ENCODE peak calls at places on chromosomes 4 and X, in four cellular contexts. D is HepG2, K is K562, M is GM12878. U is an unnamed sample.

GRCh38 chr4:10055871-10056270 is 34.6 kb upstream of the SLC2A9 start:
- DNase-seq in D (no peak), K (no peak), M (no peak), U (no peak)

GRCh38 chr4:107258359-107258758 is 222.2 kb upstream of the DKK2 start:
- DNase-seq in D (no peak), K (no peak), M (no peak), U (no peak)

GRCh38 chrX:37755073-37755472 is 24.8 kb upstream of the CYBB start:
- DNase-seq in D (no peak), K (no peak), M (peak; percentile 67), U (no peak)

GRCh38 chr4:17561195-17561909 is 15.6 kb upstream of the LAP3 start:
- DNase-seq in D (no peak), K (no peak), M (no peak), U (peak; percentile 63)

GRCh38 chrX:111360839-111361238 is 51.2 kb downstream of the DCX start:
- DNase-seq in D (no peak), K (no peak), M (no peak), U (no peak)

GRCh38 chrX:34813618-34814017 is 129.0 kb upstream of the FAM47B start:
- DNase-seq in D (no peak), K (no peak), M (no peak), U (no peak)

GRCh38 chr4:105637409-105638258 is 70.9 kb downstream of the INTS12 start:
- DNase-seq in D (peak; percentile 4), K (no peak), M (peak; percentile 45), U (peak; percentile 4)

GRCh38 chr4:7016086-7016485 is 27.1 kb upstream of the TADA2B start:
- DNase-seq in D (no peak), K (no peak), M (no peak), U (no peak)

GRCh38 chr4:10917475-10918103 is 233.0 kb upstream of the CLNK start:
- DNase-seq in D (no peak), K (no peak), M (no peak), U (no peak)

GRCh38 chr4:23097251-23097650 is 404.5 kb downstream of the GBA3 start:
- DNase-seq in D (no peak), K (no peak), M (no peak), U (no peak)

GRCh38 chr4:88283661-88284377 is 542 bp downstream of the PPM1K start:
- DNase-seq in D (peak; percentile 28), K (peak; percentile 58), M (no peak), U (peak; percentile 77)

GRCh38 chrX:85922821-85923220 is 124.5 kb downstream of the CHM start:
- DNase-seq in D (no peak), K (no peak), M (no peak), U (no peak)

GRCh38 chr4:29983890-29984289 is 736.3 kb upstream of the PCDH7 start:
- DNase-seq in D (no peak), K (no peak), M (no peak), U (no peak)

GRCh38 chrX:522456-522855 is 108.1 kb upstream of the SHOX start:
- DNase-seq in D (no peak), K (no peak), M (no peak), U (no peak)

GRCh38 chrX:17732138-17732783 is 5.0 kb upstream of the SCML1 start:
- DNase-seq in D (no peak), K (no peak), M (no peak), U (no peak)

GRCh38 chr4:140426610-140427103 is 791 bp downstream of the CLGN start:
- DNase-seq in D (peak; percentile 3), K (peak; percentile 9), M (no peak), U (peak; percentile 74)

GRCh38 chrX:98067611-98068010 is 1183.9 kb downstream of the RPA4 start:
- DNase-seq in D (no peak), K (no peak), M (no peak), U (no peak)

GRCh38 chrX:14936561-14936960 is 63.3 kb downstream of the MOSPD2 start:
- DNase-seq in D (no peak), K (peak; percentile 9), M (no peak), U (no peak)

GRCh38 chr4:76639292-76639691 is 204.3 kb downstream of the SHROOM3 start:
- DNase-seq in D (no peak), K (no peak), M (no peak), U (no peak)

GRCh38 chr4:7194251-7195137 is 2.2 kb downstream of the SORCS2 start:
- DNase-seq in D (no peak), K (no peak), M (no peak), U (peak; percentile 69)

GRCh38 chr4:69708211-69708610 is 52.2 kb downstream of the SULT1B1 start:
- DNase-seq in D (no peak), K (no peak), M (no peak), U (no peak)

GRCh38 chr4:47209833-47210232 is 178.5 kb downstream of the GABRB1 start:
- DNase-seq in D (no peak), K (no peak), M (no peak), U (no peak)

DNA sequence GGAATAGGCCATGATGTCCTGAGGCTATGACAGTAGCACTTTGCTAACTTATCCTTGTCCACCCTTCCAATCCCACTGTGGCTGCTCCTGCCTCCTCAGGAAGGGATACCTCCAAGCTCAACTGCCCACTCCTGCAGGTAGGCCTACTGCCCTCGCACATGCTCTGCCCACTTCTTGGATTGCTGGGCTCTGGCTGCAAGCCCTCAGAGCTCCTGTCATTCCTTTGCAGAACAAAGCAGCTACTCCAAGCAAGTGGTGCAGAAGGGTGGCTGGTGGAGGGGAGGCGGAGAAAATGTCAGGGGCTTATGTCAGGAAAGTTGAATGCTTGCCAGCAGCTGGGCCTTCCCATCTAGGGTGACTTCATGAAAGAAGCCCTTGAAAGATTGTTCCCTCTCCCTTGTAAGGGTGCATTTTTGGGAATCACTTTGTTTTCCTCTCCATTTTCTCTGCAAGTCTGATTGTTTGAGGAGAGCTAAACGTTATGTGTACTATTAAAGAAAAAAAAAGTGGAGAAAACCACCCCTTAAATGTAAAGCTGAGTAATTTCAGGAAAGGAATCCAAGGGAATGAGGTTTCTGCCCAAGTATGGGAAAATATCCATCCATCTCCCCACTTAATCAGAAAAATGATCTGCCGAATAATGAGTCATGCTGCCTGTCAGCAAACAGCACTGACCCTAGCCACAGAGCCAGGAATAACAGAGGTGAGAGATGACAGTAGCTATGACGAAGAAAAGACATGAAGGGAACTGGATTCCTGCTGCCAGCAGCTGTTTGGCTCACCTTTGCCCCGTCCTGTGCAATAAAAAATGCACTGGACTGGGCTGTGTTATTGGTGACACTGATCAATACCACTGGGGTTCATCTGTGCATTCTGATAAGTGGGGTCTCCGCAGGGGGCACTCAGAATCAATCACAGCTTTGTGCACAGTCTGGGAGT is 102.0 kb downstream of the RTL5 start:
- DNase-seq in D (peak; percentile 16), K (no peak), M (no peak), U (peak; percentile 47)
- TF ChIP-seq YY1 in D (no peak), K (no peak), M (no peak), U (no peak)

DNA sequence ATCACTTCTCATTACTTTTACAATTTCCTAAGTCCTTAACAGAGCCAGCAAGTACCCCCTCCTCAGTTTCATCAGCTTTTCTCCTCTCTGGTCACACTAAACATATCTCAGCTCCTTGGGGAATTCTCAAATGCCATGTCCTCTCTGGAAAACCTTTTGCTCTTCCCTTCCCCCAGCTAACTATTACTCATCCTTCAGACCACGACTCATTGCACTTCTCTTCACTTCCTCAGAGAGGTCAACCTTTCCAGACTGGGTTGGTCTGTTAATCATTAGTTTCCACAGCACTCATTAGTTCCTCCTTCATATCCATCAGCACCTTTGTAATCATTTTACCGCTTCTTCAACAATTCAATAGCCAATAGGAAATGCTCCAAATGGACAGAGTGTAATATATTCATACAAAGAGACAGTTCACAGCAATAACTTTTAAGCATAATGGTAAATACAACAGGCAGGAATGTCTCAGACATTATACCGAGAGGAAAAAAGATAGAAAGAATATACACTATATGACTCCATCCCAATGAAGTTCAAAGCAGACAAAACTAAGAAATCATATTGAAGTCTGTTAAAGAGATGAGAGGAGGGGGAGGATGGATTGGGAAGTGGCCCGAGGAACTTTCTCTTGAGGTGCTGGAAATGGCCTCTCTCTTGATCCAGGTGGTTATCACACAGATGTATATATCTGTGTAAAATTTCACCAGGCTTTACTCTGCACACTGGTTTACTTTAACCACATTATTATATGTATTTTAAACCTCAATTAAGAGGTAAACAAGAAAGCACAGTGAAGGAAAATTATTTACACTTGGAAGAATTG is 39.6 kb downstream of the DDX60L start:
- DNase-seq in D (no peak), K (no peak), M (peak; percentile 21), U (no peak)
- TF ChIP-seq FOXM1 in D (no peak), K (no peak), M (no peak), U (no peak)

DNA sequence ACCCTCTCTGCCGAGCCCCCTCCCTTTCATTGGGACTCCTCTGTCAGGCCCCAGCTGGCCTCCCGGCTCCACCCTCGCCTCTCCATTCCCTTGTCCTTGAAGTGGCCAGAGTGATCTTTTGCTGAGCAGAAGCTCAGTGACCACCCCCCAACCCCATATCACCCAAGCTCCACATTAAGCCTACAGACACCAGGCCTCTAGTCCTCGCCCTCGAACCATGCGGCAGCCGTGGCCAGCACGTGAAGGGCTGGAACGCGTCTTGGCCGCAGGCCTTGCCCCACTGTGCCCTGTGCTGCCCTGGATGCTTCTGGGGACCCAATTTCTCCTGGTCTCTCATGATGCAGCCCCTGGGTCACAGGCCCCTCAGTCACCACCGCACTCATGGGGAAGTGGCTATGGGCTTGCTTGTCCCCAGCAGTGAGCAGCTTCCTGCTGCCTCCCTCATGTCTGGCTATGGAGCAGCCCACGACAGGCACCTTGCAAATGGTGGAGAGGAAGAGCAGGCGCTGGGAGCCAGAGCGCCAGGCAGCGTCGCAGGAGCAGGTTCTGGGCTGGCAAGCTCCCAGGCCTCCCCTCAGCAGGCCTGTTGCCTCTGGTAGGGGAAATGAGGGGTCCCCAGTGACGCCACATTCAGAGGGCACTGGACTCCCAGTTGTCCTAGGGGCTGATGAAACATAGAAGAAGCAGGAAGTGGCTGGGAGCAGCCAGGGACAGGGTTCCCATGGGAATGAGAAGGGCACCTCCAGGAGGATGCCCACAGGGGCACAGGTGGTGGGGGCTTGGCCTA is 757 bp upstream of the SRPK3 start:
- DNase-seq in D (no peak), K (no peak), M (no peak), U (no peak)
- H3K27ac ChIP-seq in D (no peak overlapping the region), K (no peak overlapping the region), M (no peak overlapping the region), U (peak overlapping the region; percentile 9)

GRCh38 chr4:114867291-114867690 is 246.1 kb downstream of the NDST4 start:
- DNase-seq in D (no peak), K (no peak), M (no peak), U (no peak)
- TF ChIP-seq YY1 in D (no peak), K (no peak), M (no peak), U (no peak)

DNA sequence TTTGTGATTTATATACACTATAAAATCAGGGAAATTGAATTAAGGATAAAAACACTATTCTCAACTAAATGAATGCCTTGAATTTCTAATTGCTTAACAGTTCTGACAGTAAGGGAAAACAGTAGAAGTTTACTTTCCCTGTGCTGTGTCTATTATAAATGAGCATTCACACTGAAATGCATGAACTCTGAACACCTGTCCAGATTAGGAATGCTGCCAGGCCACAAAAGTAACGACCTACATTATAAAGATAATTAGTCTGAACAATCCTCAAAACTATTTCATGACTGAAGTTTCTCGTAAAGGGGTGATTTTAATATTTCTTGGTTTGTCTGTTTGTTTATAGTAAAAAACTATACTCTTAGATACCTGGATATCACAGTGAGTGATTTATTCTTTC is 2.0 kb downstream of the NDST3 start:
- DNase-seq in D (no peak), K (no peak), M (no peak), U (no peak)
- TF ChIP-seq FOXM1 in D (no peak), K (no peak), M (no peak), U (no peak)

GRCh38 chr4:90824266-90825167 is 697.3 kb downstream of the CCSER1 start:
- DNase-seq in D (no peak), K (no peak), M (no peak), U (no peak)
- H3K27ac ChIP-seq in D (no peak overlapping the region), K (no peak overlapping the region), M (no peak overlapping the region), U (no peak overlapping the region)

GRCh38 chrX:120672389-120672788 is 42.5 kb upstream of the C1GALT1C1 start:
- DNase-seq in D (peak; percentile 18), K (no peak), M (no peak), U (no peak)
- TF ChIP-seq YY1 in D (no peak), K (no peak), M (no peak), U (no peak)

GRCh38 chr4:186844059-186844681 is 120.5 kb upstream of the FAT1 start:
- DNase-seq in D (no peak), K (no peak), M (no peak), U (no peak)
- TF ChIP-seq FOXM1 in D (no peak), K (no peak), M (no peak), U (no peak)

U was measured in SK-N-SH.